ENCODE peak calls at places on chromosomes 16 and 17, in four cellular contexts. A is BJ, I is NCI-H146, R is COR-L47. J is an unnamed sample.

GRCh38 chr17:5584383-5584951 is at the start of gene NLRP1:
- DNase-seq in A (peak), I (no peak), R (peak), J (no peak)

GRCh38 chr17:75625813-75626486 is 7.3 kb upstream of the SMIM5 start:
- DNase-seq in A (no peak), I (no peak), R (peak), J (no peak)

GRCh38 chr17:3656353-3656752 is 12.0 kb downstream of the TAX1BP3 start:
- DNase-seq in A (no peak), I (no peak), R (no peak), J (no peak)

GRCh38 chr16:85667261-85667660 is 21.5 kb downstream of the GINS2 start:
- DNase-seq in A (no peak), I (no peak), R (no peak), J (no peak)

GRCh38 chr16:66459878-66460277 is 32.8 kb downstream of the BEAN1 start:
- DNase-seq in A (no peak), I (no peak), R (no peak), J (no peak)

GRCh38 chr17:82876602-82877391 is 37.0 kb upstream of the ZNF750 start:
- DNase-seq in A (no peak), I (no peak), R (no peak), J (peak)

GRCh38 chr16:27273670-27274522 is 5.3 kb upstream of the NSMCE1 start:
- DNase-seq in A (no peak), I (no peak), R (no peak), J (no peak)

GRCh38 chr17:63445571-63446217 is 412 bp downstream of the CYB561 start:
- DNase-seq in A (no peak), I (peak), R (peak), J (peak)

GRCh38 chr17:79907855-79908254 is 68.6 kb upstream of the CBX4 start:
- DNase-seq in A (peak), I (no peak), R (no peak), J (no peak)

GRCh38 chr17:20191066-20191465 is 181.9 kb downstream of the SPECC1 start:
- DNase-seq in A (peak), I (no peak), R (no peak), J (no peak)